ENCODE peak calls at places on chromosomes 6 and 20, in six cellular contexts. Y is uterus, O is A549, U is endodermal cell, H is foreskin fibroblast, V is spleen. K is an unnamed sample.

GRCh38 chr6:139398658-139399057 is 24.2 kb upstream of the CITED2 start:
- DNase-seq in V (no peak), Y (no peak), U (no peak), H (no peak), O (no peak), K (no peak)

GRCh38 chr6:19836799-19837510 is at the start of gene ID4:
- DNase-seq in V (no peak), U (peak), O (peak), H (peak), Y (peak), K (peak)

GRCh38 chr6:89610149-89610642 is 28.4 kb downstream of the LYRM2 start:
- DNase-seq in Y (peak), U (peak), H (peak), O (peak), V (peak), K (peak)

GRCh38 chr6:68779366-68779765 is 144.3 kb downstream of the ADGRB3 start:
- DNase-seq in H (no peak), U (no peak), O (no peak), V (no peak), Y (no peak), K (no peak)

GRCh38 chr6:53741417-53741816 is 53.4 kb upstream of the LRRC1 start:
- DNase-seq in H (no peak), U (no peak), O (no peak), V (no peak), Y (no peak), K (no peak)

GRCh38 chr20:59781236-59781635 is 152.2 kb downstream of the SYCP2 start:
- DNase-seq in V (no peak), H (no peak), O (no peak), U (no peak), Y (no peak), K (no peak)

GRCh38 chr6:52231411-52232127 is 12.7 kb downstream of the IL17F start:
- DNase-seq in H (no peak), O (no peak), V (no peak), Y (no peak), U (no peak), K (no peak)

GRCh38 chr6:161870236-161870901 is 596.5 kb upstream of the AGPAT4 start:
- DNase-seq in H (no peak), V (no peak), Y (no peak), O (no peak), U (no peak), K (no peak)

GRCh38 chr6:98839788-98840361 is 5.5 kb downstream of the POU3F2 start:
- DNase-seq in V (no peak), Y (no peak), H (no peak), O (no peak), U (peak), K (no peak)

GRCh38 chr6:36986704-36987047 is 680 bp upstream of the MTCH1 start:
- DNase-seq in O (no peak), Y (no peak), H (no peak), U (no peak), V (no peak), K (no peak)

GRCh38 chr6:145562771-145563615 is 172.3 kb downstream of the EPM2A start:
- DNase-seq in U (no peak), V (no peak), H (peak), Y (no peak), O (no peak), K (no peak)

GRCh38 chr6:167044696-167045095 is 45.5 kb downstream of the CEP43 start:
- DNase-seq in U (peak), Y (no peak), O (no peak), H (no peak), V (no peak), K (no peak)

GRCh38 chr6:97437087-97437486 is 154.1 kb upstream of the MMS22L start:
- DNase-seq in U (no peak), H (peak), O (peak), Y (no peak), V (no peak), K (no peak)

GRCh38 chr6:166341915-166342292 is 441 bp downstream of the SFT2D1 start:
- DNase-seq in H (no peak), U (no peak), V (no peak), Y (no peak), O (no peak), K (no peak)

DNA sequence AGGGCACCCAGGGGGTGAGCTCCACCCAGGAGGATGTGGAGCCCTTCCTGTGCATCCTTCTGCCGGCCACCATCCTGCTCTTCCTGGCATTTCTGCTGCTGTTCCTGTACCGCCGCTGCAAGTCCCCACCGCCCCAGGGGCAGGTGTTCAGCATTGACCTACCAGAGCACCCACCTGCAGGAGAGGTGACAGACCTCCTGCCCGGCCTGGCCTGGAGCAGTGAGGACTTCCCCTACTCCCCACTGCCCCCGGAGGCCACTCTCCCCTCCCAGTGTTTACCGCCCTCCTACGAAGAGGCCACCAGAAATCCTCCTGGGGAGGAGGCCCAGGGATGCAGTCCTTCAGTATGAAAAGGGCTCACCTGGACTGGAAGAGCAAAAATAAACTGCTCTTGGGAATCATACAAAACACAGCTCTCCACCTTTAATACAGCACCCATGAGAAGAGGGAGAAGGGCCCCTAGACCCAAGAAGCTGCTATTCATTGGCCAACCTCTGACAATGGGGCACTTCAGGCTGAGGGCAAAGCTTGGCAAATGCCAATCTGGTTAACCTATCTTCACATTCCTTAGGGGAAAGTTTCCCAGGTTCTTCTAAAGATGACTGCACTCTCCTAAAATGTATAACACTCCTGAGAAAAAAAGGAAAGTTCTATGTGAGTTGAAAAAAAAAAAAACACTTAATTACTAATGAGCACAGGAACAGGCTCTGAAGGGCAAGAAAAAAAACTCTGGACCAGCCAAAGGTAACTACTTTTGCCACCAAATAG is 5.0 kb downstream of the SMIM28 start:
- DNase-seq in V (no peak), U (peak), H (no peak), O (no peak), Y (no peak), K (no peak)
- TF ChIP-seq CTCF in V (no peak), U (peak), H (no peak), O (no peak), Y (no peak), K (no peak)

GRCh38 chr6:162907876-162908481 is 180.2 kb downstream of the PACRG start:
- DNase-seq in O (no peak), H (peak), U (no peak), V (no peak), Y (no peak), K (no peak)
- TF ChIP-seq CTCF in O (no peak), H (peak), U (peak), V (no peak), Y (no peak), K (peak)

DNA sequence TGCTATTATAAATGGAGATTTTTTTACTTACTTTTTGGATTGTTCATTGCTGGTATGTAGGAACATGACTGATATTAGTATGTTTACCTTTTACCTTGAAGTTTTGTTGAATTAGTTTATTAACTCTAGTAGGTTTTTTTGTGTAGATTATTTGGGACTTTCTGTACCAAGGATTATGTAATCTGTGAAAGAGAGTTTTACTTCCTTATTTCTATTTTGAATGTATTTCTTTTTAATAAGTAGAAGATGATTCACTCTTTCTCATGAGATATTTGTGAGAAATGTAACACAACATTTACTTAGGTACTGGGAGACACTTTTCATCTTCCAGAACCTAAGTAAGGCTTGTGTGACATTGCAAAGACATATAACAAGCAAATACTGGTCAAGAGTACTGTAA is 473.9 kb upstream of the HS3ST5 start:
- DNase-seq in Y (no peak), H (no peak), O (no peak), V (no peak), U (no peak), K (no peak)
- TF ChIP-seq CTCF in Y (no peak), H (no peak), O (no peak), V (no peak), U (no peak), K (no peak)

GRCh38 chr20:35771689-35772562 is at the start of gene PHF20:
- DNase-seq in O (peak), V (peak), H (peak), U (peak), Y (peak), K (peak)
- TF ChIP-seq CTCF in O (no peak), V (no peak), H (no peak), U (no peak), Y (peak), K (no peak)

K was measured in progenitor cell of endocrine pancreas.